ENCODE peak calls at places on chromosomes 7 and 10, in nine cellular contexts. One of them, this sample, is unnamed.
A peak's percentile ranks its signal among the peaks of the same experiment; 100 is the strongest.

GRCh38 chr10:33381897-33382578 is 47.6 kb upstream of the NRP1 start:
- DNase-seq in NCI-H1092 treated with DMSO at 0.1 percent for 48 hours: no peak
- DNase-seq in neural crest cell: no peak
- DNase-seq in prostate gland: no peak
- DNase-seq in germinal center: no peak
- DNase-seq in stimulated activated naive CD4-positive, alpha-beta T cell: no peak
- DNase-seq in activated CD4-positive, alpha-beta T cell treated with anti-CD3 and anti-CD28 coated beads for 48 hours: no peak
- DNase-seq in DMS153: no peak
- DNase-seq in HCEC 1CT: peak; percentile 89
- DNase-seq in this sample: no peak

GRCh38 chr7:25014735-25015134 is 34.8 kb upstream of the OSBPL3 start:
- DNase-seq in NCI-H1092 treated with DMSO at 0.1 percent for 48 hours: no peak
- DNase-seq in neural crest cell: no peak
- DNase-seq in prostate gland: no peak
- DNase-seq in germinal center: no peak
- DNase-seq in stimulated activated naive CD4-positive, alpha-beta T cell: no peak
- DNase-seq in activated CD4-positive, alpha-beta T cell treated with anti-CD3 and anti-CD28 coated beads for 48 hours: no peak
- DNase-seq in DMS153: no peak
- DNase-seq in HCEC 1CT: peak; percentile 97
- DNase-seq in this sample: no peak

GRCh38 chr10:114876602-114877300 is 55.2 kb downstream of the FHIP2A start:
- DNase-seq in NCI-H1092 treated with DMSO at 0.1 percent for 48 hours: peak; percentile 53
- DNase-seq in neural crest cell: peak; percentile 65
- DNase-seq in prostate gland: peak; percentile 29
- DNase-seq in germinal center: peak; percentile 59
- DNase-seq in stimulated activated naive CD4-positive, alpha-beta T cell: no peak
- DNase-seq in activated CD4-positive, alpha-beta T cell treated with anti-CD3 and anti-CD28 coated beads for 48 hours: peak; percentile 72
- DNase-seq in DMS153: peak; percentile 51
- DNase-seq in HCEC 1CT: peak; percentile 66
- DNase-seq in this sample: no peak

GRCh38 chr10:13382759-13383753 is 35.0 kb upstream of the SEPHS1 start:
- DNase-seq in NCI-H1092 treated with DMSO at 0.1 percent for 48 hours: peak; percentile 4
- DNase-seq in neural crest cell: no peak
- DNase-seq in prostate gland: peak; percentile 36
- DNase-seq in germinal center: no peak
- DNase-seq in stimulated activated naive CD4-positive, alpha-beta T cell: no peak
- DNase-seq in activated CD4-positive, alpha-beta T cell treated with anti-CD3 and anti-CD28 coated beads for 48 hours: no peak
- DNase-seq in DMS153: no peak
- DNase-seq in HCEC 1CT: no peak
- DNase-seq in this sample: no peak

GRCh38 chr7:100040575-100040974 is 9.0 kb upstream of the ZSCAN21 start:
- DNase-seq in NCI-H1092 treated with DMSO at 0.1 percent for 48 hours: no peak
- DNase-seq in neural crest cell: no peak
- DNase-seq in prostate gland: no peak
- DNase-seq in germinal center: no peak
- DNase-seq in stimulated activated naive CD4-positive, alpha-beta T cell: no peak
- DNase-seq in activated CD4-positive, alpha-beta T cell treated with anti-CD3 and anti-CD28 coated beads for 48 hours: no peak
- DNase-seq in DMS153: no peak
- DNase-seq in HCEC 1CT: no peak
- DNase-seq in this sample: no peak

GRCh38 chr10:89535185-89536012 is at the start of gene SLC16A12:
- DNase-seq in NCI-H1092 treated with DMSO at 0.1 percent for 48 hours: no peak
- DNase-seq in neural crest cell: peak; percentile 43
- DNase-seq in prostate gland: no peak
- DNase-seq in germinal center: peak; percentile 24
- DNase-seq in stimulated activated naive CD4-positive, alpha-beta T cell: no peak
- DNase-seq in activated CD4-positive, alpha-beta T cell treated with anti-CD3 and anti-CD28 coated beads for 48 hours: peak; percentile 5
- DNase-seq in DMS153: no peak
- DNase-seq in HCEC 1CT: no peak
- DNase-seq in this sample: no peak

GRCh38 chr7:44062180-44062902 is 3.0 kb downstream of the PGAM2 start:
- DNase-seq in NCI-H1092 treated with DMSO at 0.1 percent for 48 hours: no peak
- DNase-seq in neural crest cell: no peak
- DNase-seq in prostate gland: no peak
- DNase-seq in germinal center: no peak
- DNase-seq in stimulated activated naive CD4-positive, alpha-beta T cell: no peak
- DNase-seq in activated CD4-positive, alpha-beta T cell treated with anti-CD3 and anti-CD28 coated beads for 48 hours: no peak
- DNase-seq in DMS153: no peak
- DNase-seq in HCEC 1CT: no peak
- DNase-seq in this sample: no peak

GRCh38 chr7:137658194-137658900 is 188.4 kb downstream of the DGKI start:
- DNase-seq in NCI-H1092 treated with DMSO at 0.1 percent for 48 hours: no peak
- DNase-seq in neural crest cell: no peak
- DNase-seq in prostate gland: no peak
- DNase-seq in germinal center: no peak
- DNase-seq in stimulated activated naive CD4-positive, alpha-beta T cell: no peak
- DNase-seq in activated CD4-positive, alpha-beta T cell treated with anti-CD3 and anti-CD28 coated beads for 48 hours: no peak
- DNase-seq in DMS153: no peak
- DNase-seq in HCEC 1CT: no peak
- DNase-seq in this sample: no peak

GRCh38 chr10:110783509-110784103 is 88.1 kb upstream of the PDCD4 start:
- DNase-seq in NCI-H1092 treated with DMSO at 0.1 percent for 48 hours: no peak
- DNase-seq in neural crest cell: no peak
- DNase-seq in prostate gland: no peak
- DNase-seq in germinal center: no peak
- DNase-seq in stimulated activated naive CD4-positive, alpha-beta T cell: peak; percentile 76
- DNase-seq in activated CD4-positive, alpha-beta T cell treated with anti-CD3 and anti-CD28 coated beads for 48 hours: peak; percentile 80
- DNase-seq in DMS153: no peak
- DNase-seq in HCEC 1CT: peak; percentile 17
- DNase-seq in this sample: no peak

GRCh38 chr10:29712108-29712507 is 77.3 kb upstream of the SVIL start:
- DNase-seq in NCI-H1092 treated with DMSO at 0.1 percent for 48 hours: peak; percentile 42
- DNase-seq in neural crest cell: no peak
- DNase-seq in prostate gland: no peak
- DNase-seq in germinal center: no peak
- DNase-seq in stimulated activated naive CD4-positive, alpha-beta T cell: no peak
- DNase-seq in activated CD4-positive, alpha-beta T cell treated with anti-CD3 and anti-CD28 coated beads for 48 hours: no peak
- DNase-seq in DMS153: peak; percentile 8
- DNase-seq in HCEC 1CT: no peak
- DNase-seq in this sample: no peak

GRCh38 chr7:4684826-4685225 is 2.7 kb downstream of the FOXK1 start:
- DNase-seq in NCI-H1092 treated with DMSO at 0.1 percent for 48 hours: no peak
- DNase-seq in neural crest cell: no peak
- DNase-seq in prostate gland: no peak
- DNase-seq in germinal center: no peak
- DNase-seq in stimulated activated naive CD4-positive, alpha-beta T cell: no peak
- DNase-seq in activated CD4-positive, alpha-beta T cell treated with anti-CD3 and anti-CD28 coated beads for 48 hours: no peak
- DNase-seq in DMS153: no peak
- DNase-seq in HCEC 1CT: no peak
- DNase-seq in this sample: no peak

GRCh38 chr7:44223362-44224114 is 22.8 kb downstream of the YKT6 start:
- DNase-seq in NCI-H1092 treated with DMSO at 0.1 percent for 48 hours: peak; percentile 13
- DNase-seq in neural crest cell: no peak
- DNase-seq in prostate gland: no peak
- DNase-seq in germinal center: no peak
- DNase-seq in stimulated activated naive CD4-positive, alpha-beta T cell: no peak
- DNase-seq in activated CD4-positive, alpha-beta T cell treated with anti-CD3 and anti-CD28 coated beads for 48 hours: no peak
- DNase-seq in DMS153: no peak
- DNase-seq in HCEC 1CT: no peak
- DNase-seq in this sample: peak; percentile 72

GRCh38 chr7:123945938-123946337 is 20.9 kb downstream of the SPAM1 start:
- DNase-seq in NCI-H1092 treated with DMSO at 0.1 percent for 48 hours: no peak
- DNase-seq in neural crest cell: no peak
- DNase-seq in prostate gland: no peak
- DNase-seq in germinal center: no peak
- DNase-seq in stimulated activated naive CD4-positive, alpha-beta T cell: no peak
- DNase-seq in activated CD4-positive, alpha-beta T cell treated with anti-CD3 and anti-CD28 coated beads for 48 hours: no peak
- DNase-seq in DMS153: no peak
- DNase-seq in HCEC 1CT: no peak
- DNase-seq in this sample: no peak

GRCh38 chr7:24587853-24588252 is 14.6 kb downstream of the PALS2 start:
- DNase-seq in NCI-H1092 treated with DMSO at 0.1 percent for 48 hours: peak; percentile 40
- DNase-seq in neural crest cell: no peak
- DNase-seq in prostate gland: no peak
- DNase-seq in germinal center: peak; percentile 39
- DNase-seq in stimulated activated naive CD4-positive, alpha-beta T cell: peak; percentile 50
- DNase-seq in activated CD4-positive, alpha-beta T cell treated with anti-CD3 and anti-CD28 coated beads for 48 hours: peak; percentile 36
- DNase-seq in DMS153: no peak
- DNase-seq in HCEC 1CT: no peak
- DNase-seq in this sample: no peak

GRCh38 chr7:64098-64521 is 128.3 kb upstream of the FAM20C start:
- DNase-seq in NCI-H1092 treated with DMSO at 0.1 percent for 48 hours: peak; percentile 74
- DNase-seq in neural crest cell: peak; percentile 40
- DNase-seq in prostate gland: peak; percentile 27
- DNase-seq in germinal center: no peak
- DNase-seq in stimulated activated naive CD4-positive, alpha-beta T cell: no peak
- DNase-seq in activated CD4-positive, alpha-beta T cell treated with anti-CD3 and anti-CD28 coated beads for 48 hours: peak; percentile 12
- DNase-seq in DMS153: peak; percentile 50
- DNase-seq in HCEC 1CT: peak; percentile 64
- DNase-seq in this sample: peak; percentile 30

GRCh38 chr10:3538850-3539531 is 246.0 kb downstream of the KLF6 start:
- DNase-seq in NCI-H1092 treated with DMSO at 0.1 percent for 48 hours: no peak
- DNase-seq in neural crest cell: no peak
- DNase-seq in prostate gland: peak; percentile 30
- DNase-seq in germinal center: no peak
- DNase-seq in stimulated activated naive CD4-positive, alpha-beta T cell: no peak
- DNase-seq in activated CD4-positive, alpha-beta T cell treated with anti-CD3 and anti-CD28 coated beads for 48 hours: peak; percentile 41
- DNase-seq in DMS153: peak; percentile 52
- DNase-seq in HCEC 1CT: peak; percentile 80
- DNase-seq in this sample: no peak

GRCh38 chr10:105063796-105064195 is 422.7 kb downstream of the SORCS3 start:
- DNase-seq in NCI-H1092 treated with DMSO at 0.1 percent for 48 hours: no peak
- DNase-seq in neural crest cell: peak; percentile 33
- DNase-seq in prostate gland: no peak
- DNase-seq in germinal center: peak; percentile 7
- DNase-seq in stimulated activated naive CD4-positive, alpha-beta T cell: no peak
- DNase-seq in activated CD4-positive, alpha-beta T cell treated with anti-CD3 and anti-CD28 coated beads for 48 hours: peak; percentile 52
- DNase-seq in DMS153: no peak
- DNase-seq in HCEC 1CT: no peak
- DNase-seq in this sample: no peak

GRCh38 chr10:87585565-87586514 is 73.8 kb upstream of the PAPSS2 start:
- DNase-seq in NCI-H1092 treated with DMSO at 0.1 percent for 48 hours: no peak
- DNase-seq in neural crest cell: no peak
- DNase-seq in prostate gland: peak; percentile 10
- DNase-seq in germinal center: no peak
- DNase-seq in stimulated activated naive CD4-positive, alpha-beta T cell: no peak
- DNase-seq in activated CD4-positive, alpha-beta T cell treated with anti-CD3 and anti-CD28 coated beads for 48 hours: no peak
- DNase-seq in DMS153: no peak
- DNase-seq in HCEC 1CT: peak; percentile 7
- DNase-seq in this sample: no peak

GRCh38 chr10:104247513-104248146 is 7.1 kb upstream of the GSTO1 start:
- DNase-seq in NCI-H1092 treated with DMSO at 0.1 percent for 48 hours: no peak
- DNase-seq in neural crest cell: no peak
- DNase-seq in prostate gland: no peak
- DNase-seq in germinal center: no peak
- DNase-seq in stimulated activated naive CD4-positive, alpha-beta T cell: no peak
- DNase-seq in activated CD4-positive, alpha-beta T cell treated with anti-CD3 and anti-CD28 coated beads for 48 hours: no peak
- DNase-seq in DMS153: no peak
- DNase-seq in HCEC 1CT: no peak
- DNase-seq in this sample: no peak

GRCh38 chr7:92634125-92634710 is 44.0 kb upstream of the FAM133B start:
- DNase-seq in NCI-H1092 treated with DMSO at 0.1 percent for 48 hours: no peak
- DNase-seq in neural crest cell: no peak
- DNase-seq in prostate gland: no peak
- DNase-seq in germinal center: no peak
- DNase-seq in stimulated activated naive CD4-positive, alpha-beta T cell: no peak
- DNase-seq in activated CD4-positive, alpha-beta T cell treated with anti-CD3 and anti-CD28 coated beads for 48 hours: no peak
- DNase-seq in DMS153: no peak
- DNase-seq in HCEC 1CT: no peak
- DNase-seq in this sample: no peak

GRCh38 chr7:1975581-1975980 is 257.2 kb downstream of the MAD1L1 start:
- DNase-seq in NCI-H1092 treated with DMSO at 0.1 percent for 48 hours: no peak
- DNase-seq in neural crest cell: no peak
- DNase-seq in prostate gland: no peak
- DNase-seq in germinal center: no peak
- DNase-seq in stimulated activated naive CD4-positive, alpha-beta T cell: no peak
- DNase-seq in activated CD4-positive, alpha-beta T cell treated with anti-CD3 and anti-CD28 coated beads for 48 hours: no peak
- DNase-seq in DMS153: no peak
- DNase-seq in HCEC 1CT: no peak
- DNase-seq in this sample: no peak

GRCh38 chr7:120733835-120734234 is 124.1 kb downstream of the TSPAN12 start:
- DNase-seq in NCI-H1092 treated with DMSO at 0.1 percent for 48 hours: no peak
- DNase-seq in neural crest cell: no peak
- DNase-seq in prostate gland: no peak
- DNase-seq in germinal center: no peak
- DNase-seq in stimulated activated naive CD4-positive, alpha-beta T cell: no peak
- DNase-seq in activated CD4-positive, alpha-beta T cell treated with anti-CD3 and anti-CD28 coated beads for 48 hours: no peak
- DNase-seq in DMS153: no peak
- DNase-seq in HCEC 1CT: no peak
- DNase-seq in this sample: no peak

GRCh38 chr7:111730476-111731300 is 168.4 kb upstream of the IMMP2L start:
- DNase-seq in NCI-H1092 treated with DMSO at 0.1 percent for 48 hours: peak; percentile 53
- DNase-seq in neural crest cell: no peak
- DNase-seq in prostate gland: no peak
- DNase-seq in germinal center: no peak
- DNase-seq in stimulated activated naive CD4-positive, alpha-beta T cell: no peak
- DNase-seq in activated CD4-positive, alpha-beta T cell treated with anti-CD3 and anti-CD28 coated beads for 48 hours: no peak
- DNase-seq in DMS153: no peak
- DNase-seq in HCEC 1CT: peak; percentile 35
- DNase-seq in this sample: peak; percentile 43

GRCh38 chr7:112723416-112723815 is 66.8 kb downstream of the TMEM168 start:
- DNase-seq in NCI-H1092 treated with DMSO at 0.1 percent for 48 hours: no peak
- DNase-seq in neural crest cell: no peak
- DNase-seq in prostate gland: no peak
- DNase-seq in germinal center: no peak
- DNase-seq in stimulated activated naive CD4-positive, alpha-beta T cell: no peak
- DNase-seq in activated CD4-positive, alpha-beta T cell treated with anti-CD3 and anti-CD28 coated beads for 48 hours: no peak
- DNase-seq in DMS153: no peak
- DNase-seq in HCEC 1CT: peak; percentile 85
- DNase-seq in this sample: no peak

GRCh38 chr7:139382439-139382838 is 22.7 kb downstream of the LUC7L2 start:
- DNase-seq in NCI-H1092 treated with DMSO at 0.1 percent for 48 hours: no peak
- DNase-seq in neural crest cell: no peak
- DNase-seq in prostate gland: no peak
- DNase-seq in germinal center: no peak
- DNase-seq in stimulated activated naive CD4-positive, alpha-beta T cell: no peak
- DNase-seq in activated CD4-positive, alpha-beta T cell treated with anti-CD3 and anti-CD28 coated beads for 48 hours: no peak
- DNase-seq in DMS153: no peak
- DNase-seq in HCEC 1CT: no peak
- DNase-seq in this sample: no peak

GRCh38 chr10:89078729-89079672 is 88.4 kb downstream of the FAS start:
- DNase-seq in NCI-H1092 treated with DMSO at 0.1 percent for 48 hours: no peak
- DNase-seq in neural crest cell: no peak
- DNase-seq in prostate gland: no peak
- DNase-seq in germinal center: no peak
- DNase-seq in stimulated activated naive CD4-positive, alpha-beta T cell: no peak
- DNase-seq in activated CD4-positive, alpha-beta T cell treated with anti-CD3 and anti-CD28 coated beads for 48 hours: no peak
- DNase-seq in DMS153: no peak
- DNase-seq in HCEC 1CT: peak; percentile 44
- DNase-seq in this sample: no peak

GRCh38 chr7:149279111-149279743 is 17.2 kb downstream of the ZNF783 start:
- DNase-seq in NCI-H1092 treated with DMSO at 0.1 percent for 48 hours: no peak
- DNase-seq in neural crest cell: no peak
- DNase-seq in prostate gland: no peak
- DNase-seq in germinal center: no peak
- DNase-seq in stimulated activated naive CD4-positive, alpha-beta T cell: no peak
- DNase-seq in activated CD4-positive, alpha-beta T cell treated with anti-CD3 and anti-CD28 coated beads for 48 hours: no peak
- DNase-seq in DMS153: no peak
- DNase-seq in HCEC 1CT: no peak
- DNase-seq in this sample: no peak

GRCh38 chr7:98105942-98106544 is 619 bp upstream of the LMTK2 start:
- DNase-seq in NCI-H1092 treated with DMSO at 0.1 percent for 48 hours: peak; percentile 40
- DNase-seq in neural crest cell: no peak
- DNase-seq in prostate gland: no peak
- DNase-seq in germinal center: no peak
- DNase-seq in stimulated activated naive CD4-positive, alpha-beta T cell: no peak
- DNase-seq in activated CD4-positive, alpha-beta T cell treated with anti-CD3 and anti-CD28 coated beads for 48 hours: peak; percentile 48
- DNase-seq in DMS153: no peak
- DNase-seq in HCEC 1CT: no peak
- DNase-seq in this sample: no peak

GRCh38 chr7:24786941-24787340 is 29.7 kb upstream of the GSDME start:
- DNase-seq in NCI-H1092 treated with DMSO at 0.1 percent for 48 hours: no peak
- DNase-seq in neural crest cell: no peak
- DNase-seq in prostate gland: no peak
- DNase-seq in germinal center: no peak
- DNase-seq in stimulated activated naive CD4-positive, alpha-beta T cell: no peak
- DNase-seq in activated CD4-positive, alpha-beta T cell treated with anti-CD3 and anti-CD28 coated beads for 48 hours: peak; percentile 38
- DNase-seq in DMS153: no peak
- DNase-seq in HCEC 1CT: peak; percentile 94
- DNase-seq in this sample: no peak